ENCODE peak calls at places on chromosome 12, in five cellular contexts. G is IMR-90, Y is neuronal stem cell, R is H9, F is mesenchymal stem cell. B is an unnamed sample.

GRCh38 chr12:123958462-123958861 is 14.2 kb downstream of the CCDC92 start:
- DNase-seq in Y (no peak), R (no peak), G (no peak), F (peak; percentile 66), B (no peak)

GRCh38 chr12:25925064-25925463 is 33.4 kb upstream of the RASSF8 start:
- DNase-seq in Y (no peak), F (no peak), R (no peak), G (no peak), B (no peak)

GRCh38 chr12:132453361-132454133 is 36.4 kb upstream of the FBRSL1 start:
- DNase-seq in F (no peak), Y (no peak), G (peak; percentile 44), R (no peak), B (no peak)

GRCh38 chr12:49515266-49515665 is 23.6 kb upstream of the KCNH3 start:
- DNase-seq in Y (no peak), R (no peak), G (peak; percentile 90), F (peak; percentile 78), B (no peak)

GRCh38 chr12:22759769-22760674 is 135.1 kb downstream of the ETNK1 start:
- DNase-seq in Y (no peak), G (no peak), R (no peak), F (peak; percentile 32), B (no peak)

GRCh38 chr12:57800965-57801364 is 17.6 kb downstream of the AVIL start:
- DNase-seq in Y (no peak), G (no peak), R (no peak), F (no peak), B (no peak)

GRCh38 chr12:104526320-104526719 is 69.6 kb downstream of the CHST11 start:
- DNase-seq in G (no peak), F (peak; percentile 26), R (peak; percentile 90), Y (no peak), B (no peak)

GRCh38 chr12:91630906-91631305 is 448.3 kb upstream of the DCN start:
- DNase-seq in G (no peak), Y (no peak), F (no peak), R (no peak), B (no peak)

GRCh38 chr12:24821691-24822090 is 127.2 kb downstream of the BCAT1 start:
- DNase-seq in R (no peak), G (peak; percentile 77), F (peak; percentile 73), Y (no peak), B (no peak)

GRCh38 chr12:132560421-132560830 is 50.0 kb downstream of the LRCOL1 start:
- DNase-seq in Y (no peak), R (no peak), F (no peak), G (no peak), B (peak; percentile 66)

GRCh38 chr12:50542448-50542847 is 37.7 kb downstream of the DIP2B start:
- DNase-seq in Y (no peak), F (no peak), G (peak; percentile 53), R (no peak), B (no peak)

GRCh38 chr12:22008196-22008595 is 37.8 kb upstream of the CMAS start:
- DNase-seq in G (no peak), R (no peak), Y (no peak), F (no peak), B (no peak)

GRCh38 chr12:32025906-32026305 is 66.7 kb downstream of the RESF1 start:
- DNase-seq in G (no peak), Y (no peak), F (no peak), R (no peak), B (no peak)

GRCh38 chr12:27772328-27773049 is 7.5 kb upstream of the KLHL42 start:
- DNase-seq in F (peak; percentile 21), R (no peak), Y (no peak), G (peak; percentile 35), B (no peak)

GRCh38 chr12:1252758-1253157 is 261.7 kb downstream of the ERC1 start:
- DNase-seq in F (no peak), Y (no peak), R (no peak), G (no peak), B (no peak)

GRCh38 chr12:31557707-31558106 is 33.2 kb downstream of the DENND5B start:
- DNase-seq in Y (no peak), R (no peak), F (no peak), G (no peak), B (no peak)

GRCh38 chr12:4506870-4507269 is 31.8 kb upstream of the RAD51AP1 start:
- DNase-seq in Y (no peak), R (no peak), G (peak; percentile 84), F (peak; percentile 72), B (no peak)

GRCh38 chr12:112121780-112122565 is 3.4 kb upstream of the TRAFD1 start:
- DNase-seq in R (peak; percentile 44), Y (no peak), F (peak; percentile 89), G (peak; percentile 88), B (no peak)

GRCh38 chr12:107528731-107529365 is 156.8 kb upstream of the PWP1 start:
- DNase-seq in Y (no peak), R (no peak), F (no peak), G (no peak), B (no peak)

GRCh38 chr12:32532951-32533350 is 133.6 kb downstream of the FGD4 start:
- DNase-seq in G (no peak), F (no peak), Y (no peak), R (no peak), B (no peak)

GRCh38 chr12:122834229-122834920 is 882 bp upstream of the HIP1R start:
- DNase-seq in F (peak; percentile 72), Y (peak; percentile 88), R (peak; percentile 90), G (peak; percentile 44), B (peak; percentile 90)

GRCh38 chr12:22687677-22688076 is 62.7 kb downstream of the ETNK1 start:
- DNase-seq in F (peak; percentile 74), Y (no peak), R (no peak), G (peak; percentile 77), B (no peak)

GRCh38 chr12:28689398-28690175 is 459.5 kb upstream of the FAR2 start:
- DNase-seq in Y (no peak), R (no peak), G (no peak), F (no peak), B (no peak)

GRCh38 chr12:58919271-58920101 is 818 bp downstream of the LRIG3 start:
- DNase-seq in Y (peak; percentile 41), R (peak; percentile 40), G (peak; percentile 58), F (peak; percentile 67), B (no peak)

GRCh38 chr12:58917699-58918334 is 2.5 kb downstream of the LRIG3 start:
- DNase-seq in G (no peak), R (no peak), F (peak; percentile 26), Y (no peak), B (no peak)

GRCh38 chr12:58920956-58921861 is 905 bp upstream of the LRIG3 start:
- DNase-seq in Y (no peak), F (no peak), R (no peak), G (no peak), B (no peak)

GRCh38 chr12:58918475-58918874 is 1.8 kb downstream of the LRIG3 start:
- DNase-seq in F (peak; percentile 24), G (peak; percentile 15), R (no peak), Y (no peak), B (no peak)

DNA sequence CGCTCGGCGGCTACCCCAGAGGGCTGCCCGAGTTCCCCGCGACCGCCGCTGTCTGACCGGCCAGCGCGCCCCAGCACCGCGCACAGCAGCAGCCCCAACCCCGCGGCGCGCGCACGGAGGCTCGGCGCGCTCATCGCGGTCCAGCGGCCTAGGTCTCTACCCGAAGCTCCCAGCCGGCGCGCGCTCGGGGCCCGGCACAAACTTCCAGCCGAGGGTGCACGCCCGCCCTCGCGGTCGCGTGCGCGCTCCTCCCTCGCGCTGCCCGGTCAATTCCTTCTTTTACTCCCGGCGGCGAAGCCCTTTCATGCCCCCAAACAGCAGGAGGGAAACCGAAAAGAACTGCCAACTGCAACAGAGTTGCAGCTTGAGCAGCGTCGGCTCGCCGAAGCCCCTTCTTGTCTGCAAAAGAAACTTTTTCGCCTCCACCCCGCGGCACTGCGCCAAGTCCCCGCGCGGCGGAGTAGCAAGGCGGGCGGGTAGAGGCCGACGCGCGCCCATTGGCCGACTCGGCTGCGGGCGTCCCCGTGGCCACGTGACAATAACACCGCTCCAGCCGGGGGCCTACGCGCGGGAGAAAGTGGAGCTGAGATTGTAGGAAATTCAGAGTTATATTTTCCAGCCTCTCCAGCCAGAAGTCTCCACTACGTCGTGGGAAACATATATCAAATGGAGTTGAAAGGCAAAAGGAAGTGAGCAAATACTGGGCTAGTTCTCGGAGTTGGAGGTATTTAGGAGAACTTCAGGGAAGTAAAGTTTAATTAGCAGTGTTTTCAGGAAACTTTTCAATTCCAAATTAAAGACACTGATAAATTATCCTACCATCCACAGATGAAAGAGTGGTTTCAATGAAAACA is at the start of gene LRIG3:
- DNase-seq in R (peak; percentile 85), F (peak; percentile 95), Y (peak; percentile 85), G (peak; percentile 89), B (peak; percentile 65)
- H3K14ac ChIP-seq in R (peak within 1 kb of the TSS; percentile 76), F (peak within 1 kb of the TSS; percentile 62), Y (peak within 1 kb of the TSS; percentile 82), G (peak within 1 kb of the TSS; percentile 89), B (peak within 1 kb of the TSS; percentile 36)

GRCh38 chr12:53378705-53379388 is 1.1 kb upstream of the SP1 start:
- DNase-seq in G (no peak), F (no peak), Y (no peak), R (no peak), B (no peak)
- H3K14ac ChIP-seq in G (peak overlapping the region; percentile 100), F (no peak overlapping the region), Y (no peak overlapping the region), R (peak overlapping the region; percentile 63), B (peak overlapping the region; percentile 96)

GRCh38 chr12:3122841-3123678 is 45.9 kb downstream of the TSPAN9 start:
- DNase-seq in Y (no peak), G (peak; percentile 75), R (peak; percentile 54), F (peak; percentile 37), B (no peak)
- H3K14ac ChIP-seq in Y (no peak overlapping the region), G (no peak overlapping the region), R (no peak overlapping the region), F (no peak overlapping the region), B (no peak overlapping the region)

GRCh38 chr12:15880721-15881120 is 1.5 kb upstream of the STRAP start:
- DNase-seq in Y (no peak), R (no peak), G (no peak), F (no peak), B (no peak)

GRCh38 chr12:15879413-15879812 is 2.8 kb upstream of the STRAP start:
- DNase-seq in Y (no peak), F (no peak), R (no peak), G (no peak), B (no peak)

GRCh38 chr12:15886372-15887042 is 4.3 kb downstream of the STRAP start:
- DNase-seq in F (no peak), R (no peak), G (no peak), Y (no peak), B (no peak)

GRCh38 chr12:15883536-15883935 is 1.3 kb downstream of the STRAP start:
- DNase-seq in Y (no peak), G (peak; percentile 20), R (no peak), F (peak; percentile 27), B (no peak)

DNA sequence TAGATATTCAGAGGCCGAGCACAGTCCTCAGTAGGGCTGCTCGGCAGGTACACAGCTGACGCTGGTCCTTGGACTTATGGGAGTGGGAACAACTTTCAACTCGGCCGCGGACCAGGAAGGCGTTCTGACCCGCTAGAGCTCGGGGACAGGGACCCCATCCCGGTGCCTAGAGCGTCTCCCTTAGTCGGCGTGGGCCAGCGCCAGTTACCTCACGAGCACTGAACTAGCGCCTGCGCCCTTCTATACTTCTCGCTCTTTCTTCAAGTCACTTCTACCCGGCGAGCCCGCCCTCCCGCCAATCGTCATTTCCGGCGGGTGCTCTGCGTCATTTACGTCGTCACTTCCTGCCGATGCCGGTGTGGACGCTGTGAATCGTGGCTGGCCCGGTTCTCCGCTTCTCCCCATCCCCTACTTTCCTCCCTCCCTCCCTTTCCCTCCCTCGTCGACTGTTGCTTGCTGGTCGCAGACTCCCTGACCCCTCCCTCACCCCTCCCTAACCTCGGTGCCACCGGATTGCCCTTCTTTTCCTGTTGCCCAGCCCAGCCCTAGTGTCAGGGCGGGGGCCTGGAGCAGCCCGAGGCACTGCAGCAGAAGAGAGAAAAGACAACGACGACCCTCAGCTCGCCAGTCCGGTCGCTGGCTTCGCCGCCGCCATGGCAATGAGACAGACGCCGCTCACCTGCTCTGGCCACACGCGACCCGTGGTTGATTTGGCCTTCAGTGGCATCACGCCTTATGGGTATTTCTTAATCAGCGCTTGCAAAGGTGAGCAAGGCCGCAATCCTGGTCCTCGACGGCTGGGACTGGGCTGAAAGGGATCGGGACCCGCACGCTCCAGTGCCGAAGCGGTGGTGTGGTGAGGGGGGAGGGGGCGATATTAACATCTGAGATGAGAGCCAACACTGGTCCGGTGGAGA is at the start of gene STRAP:
- DNase-seq in F (peak; percentile 99), R (peak; percentile 99), G (peak; percentile 97), Y (peak; percentile 95), B (peak; percentile 99)
- H3K14ac ChIP-seq in F (no peak within 1 kb of the TSS), R (peak within 1 kb of the TSS; percentile 91), G (peak within 1 kb of the TSS; percentile 97), Y (peak within 1 kb of the TSS; percentile 9), B (peak within 1 kb of the TSS; percentile 92)